ENCODE peak calls at places on chromosomes 11 and 22, in four cellular contexts. C is activated CD4-positive, CD25-positive, alpha-beta regulatory T cell; S is RPMI8226; Z is keratinocyte. N is an unnamed sample.

GRCh38 chr11:70387564-70387963 is 10.8 kb upstream of the CTTN start:
- DNase-seq in C (no peak), S (no peak), Z (no peak), N (no peak)

GRCh38 chr11:69321877-69322350 is 28.0 kb downstream of the MYEOV start:
- DNase-seq in C (no peak), S (no peak), Z (peak), N (peak)

GRCh38 chr11:65593518-65594414 is 1.8 kb downstream of the KCNK7 start:
- DNase-seq in C (no peak), S (peak), Z (no peak), N (peak)

GRCh38 chr22:39970742-39971141 is 10.5 kb downstream of the TMA7B start:
- DNase-seq in C (no peak), S (no peak), Z (no peak), N (no peak)

GRCh38 chr11:529740-530411 is 5.5 kb downstream of the HRAS start:
- DNase-seq in C (no peak), S (no peak), Z (no peak), N (no peak)

GRCh38 chr11:415640-416041 is 842 bp upstream of the SIGIRR start:
- DNase-seq in C (no peak), S (no peak), Z (no peak), N (no peak)

GRCh38 chr11:12094872-12095800 is 15.3 kb upstream of the MICAL2 start:
- DNase-seq in C (no peak), S (no peak), Z (no peak), N (no peak)

GRCh38 chr11:66936326-66936725 is 21.9 kb downstream of the PC start:
- DNase-seq in C (no peak), S (no peak), Z (no peak), N (peak)

GRCh38 chr22:41567452-41567768 is 6.6 kb downstream of the CSDC2 start:
- DNase-seq in C (no peak), S (no peak), Z (no peak), N (no peak)

GRCh38 chr22:35400335-35400680 is 368 bp downstream of the MCM5 start:
- DNase-seq in C (peak), S (peak), Z (no peak), N (peak)

GRCh38 chr22:19463491-19464469 is 15.2 kb downstream of the UFD1 start:
- DNase-seq in C (no peak), S (no peak), Z (peak), N (peak)

GRCh38 chr11:31325162-31325561 is 44.4 kb downstream of the DCDC1 start:
- DNase-seq in C (no peak), S (no peak), Z (peak), N (peak)

GRCh38 chr22:49788492-49788891 is 39.2 kb downstream of the BRD1 start:
- DNase-seq in C (no peak), S (no peak), Z (no peak), N (peak)

GRCh38 chr22:42608481-42609361 is 6.0 kb downstream of the POLDIP3 start:
- DNase-seq in C (no peak), S (no peak), Z (no peak), N (peak)

GRCh38 chr11:82906236-82906635 is 4.7 kb downstream of the DDIAS start:
- DNase-seq in C (no peak), S (no peak), Z (no peak), N (peak)

GRCh38 chr11:128862913-128863660 is 4.0 kb downstream of the KCNJ1 start:
- DNase-seq in C (no peak), S (no peak), Z (no peak), N (peak)

GRCh38 chr11:45252877-45253276 is 33.3 kb downstream of the SYT13 start:
- DNase-seq in C (no peak), S (no peak), Z (no peak), N (no peak)

GRCh38 chr11:1548221-1549070 is 23.6 kb downstream of the DUSP8 start:
- DNase-seq in C (no peak), S (peak), Z (no peak), N (peak)

GRCh38 chr11:96254854-96255253 is 88.1 kb downstream of the MAML2 start:
- DNase-seq in C (no peak), S (no peak), Z (no peak), N (no peak)

GRCh38 chr11:456533-456932 is 6.5 kb downstream of the PTDSS2 start:
- DNase-seq in C (no peak), S (no peak), Z (no peak), N (no peak)

GRCh38 chr22:24421428-24421931 is 5.9 kb upstream of the ADORA2A start:
- DNase-seq in C (no peak), S (peak), Z (no peak), N (no peak)

GRCh38 chr11:69018924-69019323 is 5.9 kb upstream of the MRGPRF start:
- DNase-seq in C (no peak), S (no peak), Z (no peak), N (peak)

GRCh38 chr11:22832315-22833041 is 2.9 kb upstream of the SVIP start:
- DNase-seq in C (no peak), S (no peak), Z (no peak), N (no peak)

GRCh38 chr11:121762820-121763219 is 310.1 kb upstream of the SORL1-AS1 start:
- DNase-seq in C (no peak), S (peak), Z (no peak), N (peak)

GRCh38 chr11:123561046-123561781 is 93.2 kb downstream of the SCN3B start:
- DNase-seq in C (no peak), S (peak), Z (no peak), N (peak)

GRCh38 chr11:47020793-47021624 is 84.4 kb downstream of the CSTPP1 start:
- DNase-seq in C (no peak), S (no peak), Z (no peak), N (no peak)

GRCh38 chr22:27022256-27022655 is 364.9 kb downstream of the MIAT start:
- DNase-seq in C (no peak), S (no peak), Z (no peak), N (peak)

GRCh38 chr11:73225001-73225686 is 7.1 kb downstream of the P2RY2 start:
- DNase-seq in C (no peak), S (no peak), Z (no peak), N (no peak)

GRCh38 chr11:65868076-65868667 is 4.4 kb downstream of the EFEMP2 start:
- DNase-seq in C (no peak), S (no peak), Z (no peak), N (no peak)

GRCh38 chr11:17738350-17739207 is 4.0 kb downstream of the KCNC1 start:
- DNase-seq in C (no peak), S (no peak), Z (no peak), N (no peak)

GRCh38 chr11:2678396-2678795 is 21.4 kb downstream of the KCNQ1OT1 start:
- DNase-seq in C (no peak), S (no peak), Z (no peak), N (no peak)

N was measured in GM03348.